ENCODE peak calls at places on chromosomes 11 and 22, in four cellular contexts. One of them, this sample, is unnamed.

GRCh38 chr11:122139595-122139866 is 23.5 kb upstream of the BLID start:
- DNase-seq in WTC11: no peak
- DNase-seq in H1: no peak
- DNase-seq in fibroblast of pulmonary artery: no peak
- DNase-seq in this sample: no peak

GRCh38 chr11:89136606-89137005 is 41.1 kb upstream of the TYR start:
- DNase-seq in WTC11: no peak
- DNase-seq in fibroblast of pulmonary artery: no peak
- DNase-seq in H1: no peak
- DNase-seq in this sample: no peak

GRCh38 chr22:36193577-36193976 is 8.0 kb downstream of the APOL4 start:
- DNase-seq in H1: no peak
- DNase-seq in fibroblast of pulmonary artery: no peak
- DNase-seq in WTC11: no peak
- DNase-seq in this sample: no peak

GRCh38 chr11:120032766-120033390 is 105.0 kb downstream of the TRIM29 start:
- DNase-seq in H1: peak
- DNase-seq in fibroblast of pulmonary artery: no peak
- DNase-seq in WTC11: no peak
- DNase-seq in this sample: peak

GRCh38 chr22:24432059-24432853 is 4.9 kb downstream of the ADORA2A start:
- DNase-seq in fibroblast of pulmonary artery: peak
- DNase-seq in WTC11: no peak
- DNase-seq in H1: no peak
- DNase-seq in this sample: no peak

GRCh38 chr11:123137496-123138270 is 57.4 kb downstream of the CLMP start:
- DNase-seq in H1: peak
- DNase-seq in fibroblast of pulmonary artery: peak
- DNase-seq in WTC11: peak
- DNase-seq in this sample: peak

GRCh38 chr11:17596711-17597110 is 49.7 kb downstream of the OTOG start:
- DNase-seq in H1: no peak
- DNase-seq in WTC11: no peak
- DNase-seq in fibroblast of pulmonary artery: no peak
- DNase-seq in this sample: no peak

GRCh38 chr11:123560001-123560400 is 94.4 kb downstream of the SCN3B start:
- DNase-seq in fibroblast of pulmonary artery: peak
- DNase-seq in H1: no peak
- DNase-seq in WTC11: no peak
- DNase-seq in this sample: no peak

GRCh38 chr11:111195192-111195591 is 50.3 kb upstream of the POU2AF2 start:
- DNase-seq in H1: no peak
- DNase-seq in fibroblast of pulmonary artery: no peak
- DNase-seq in WTC11: no peak
- DNase-seq in this sample: no peak

GRCh38 chr22:30347255-30347892 is 9.3 kb downstream of the SF3A1 start:
- DNase-seq in fibroblast of pulmonary artery: no peak
- DNase-seq in WTC11: no peak
- DNase-seq in H1: no peak
- DNase-seq in this sample: no peak
- TF ChIP-seq CTCF in fibroblast of pulmonary artery: no peak
- TF ChIP-seq CTCF in WTC11: no peak
- TF ChIP-seq CTCF in H1: no peak
- TF ChIP-seq CTCF in this sample: no peak

GRCh38 chr11:24234822-24235508 is 261.9 kb upstream of the LUZP2 start:
- DNase-seq in fibroblast of pulmonary artery: peak
- DNase-seq in H1: no peak
- DNase-seq in WTC11: no peak
- DNase-seq in this sample: no peak
- TF ChIP-seq CTCF in fibroblast of pulmonary artery: peak
- TF ChIP-seq CTCF in H1: no peak
- TF ChIP-seq CTCF in WTC11: no peak
- TF ChIP-seq CTCF in this sample: no peak

GRCh38 chr11:22634897-22635629 is 9.4 kb upstream of the FANCF start:
- DNase-seq in fibroblast of pulmonary artery: peak
- DNase-seq in H1: no peak
- DNase-seq in WTC11: peak
- DNase-seq in this sample: no peak

GRCh38 chr11:22635689-22636088 is 10.1 kb upstream of the FANCF start:
- DNase-seq in WTC11: no peak
- DNase-seq in fibroblast of pulmonary artery: no peak
- DNase-seq in H1: no peak
- DNase-seq in this sample: no peak

DNA sequence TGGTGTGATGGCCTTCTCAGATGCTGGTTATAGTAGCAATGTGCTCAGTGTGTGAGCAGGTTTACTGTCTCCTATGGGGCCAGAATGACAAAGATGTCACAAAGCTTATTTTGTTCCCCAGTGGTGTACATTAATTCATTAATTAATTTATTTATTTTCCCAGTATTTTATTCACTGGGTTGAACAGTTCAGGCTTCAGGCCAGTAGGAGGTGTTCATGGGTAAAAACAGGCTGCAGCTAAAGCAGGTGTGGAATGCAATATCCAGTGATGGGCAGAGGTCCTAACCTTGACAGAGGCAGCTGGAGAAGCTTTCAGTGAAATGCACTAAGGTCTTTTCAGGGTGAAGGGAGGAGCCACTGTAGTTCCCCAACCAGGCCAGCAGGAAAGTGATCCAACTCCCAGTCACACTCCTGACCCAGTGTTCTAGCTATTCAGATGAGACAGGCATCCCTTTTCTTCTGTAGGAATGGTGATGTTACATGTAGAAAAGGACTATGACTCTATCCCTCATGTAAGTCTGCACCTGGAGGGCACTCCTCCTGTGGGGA is 7.8 kb upstream of the FANCF start:
- DNase-seq in H1: no peak
- DNase-seq in fibroblast of pulmonary artery: no peak
- DNase-seq in WTC11: no peak
- DNase-seq in this sample: no peak
- TF ChIP-seq CTCF in H1: peak
- TF ChIP-seq CTCF in fibroblast of pulmonary artery: no peak
- TF ChIP-seq CTCF in WTC11: no peak
- TF ChIP-seq CTCF in this sample: no peak

DNA sequence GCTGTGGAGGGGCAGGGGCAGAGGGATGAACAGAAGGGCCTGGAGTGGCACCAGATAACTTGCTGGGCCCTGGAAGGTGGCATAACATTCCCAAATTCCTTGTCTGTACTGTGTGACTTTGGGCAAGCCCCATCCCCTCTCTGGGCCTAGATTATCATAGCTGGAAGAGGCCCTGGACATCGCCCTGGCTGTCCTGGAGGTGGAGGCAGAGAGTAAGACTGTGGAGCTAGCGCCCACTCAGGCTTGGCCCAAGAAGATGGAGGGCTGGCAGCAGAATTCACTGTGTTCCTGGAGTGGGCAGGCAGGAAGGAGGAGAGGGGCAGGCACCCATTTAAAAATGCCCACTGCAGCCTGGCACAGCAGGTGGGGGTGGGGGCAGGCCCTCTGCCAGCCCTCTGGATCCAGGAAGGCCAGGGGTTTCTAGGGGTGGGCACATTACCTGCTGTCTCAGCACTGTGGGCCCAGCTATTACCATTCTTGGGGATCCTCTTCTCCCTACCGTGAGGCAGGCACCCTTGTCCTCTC is 22.6 kb downstream of the ARHGEF17 start:
- DNase-seq in H1: no peak
- DNase-seq in WTC11: peak
- DNase-seq in fibroblast of pulmonary artery: peak
- DNase-seq in this sample: no peak
- TF ChIP-seq CTCF in H1: peak
- TF ChIP-seq CTCF in WTC11: no peak
- TF ChIP-seq CTCF in fibroblast of pulmonary artery: peak
- TF ChIP-seq CTCF in this sample: no peak

GRCh38 chr11:59615637-59616395 is at the start of gene OSBP:
- DNase-seq in WTC11: peak
- DNase-seq in H1: peak
- DNase-seq in fibroblast of pulmonary artery: peak
- DNase-seq in this sample: peak
- TF ChIP-seq CTCF in WTC11: no peak
- TF ChIP-seq CTCF in H1: no peak
- TF ChIP-seq CTCF in fibroblast of pulmonary artery: no peak
- TF ChIP-seq CTCF in this sample: no peak

DNA sequence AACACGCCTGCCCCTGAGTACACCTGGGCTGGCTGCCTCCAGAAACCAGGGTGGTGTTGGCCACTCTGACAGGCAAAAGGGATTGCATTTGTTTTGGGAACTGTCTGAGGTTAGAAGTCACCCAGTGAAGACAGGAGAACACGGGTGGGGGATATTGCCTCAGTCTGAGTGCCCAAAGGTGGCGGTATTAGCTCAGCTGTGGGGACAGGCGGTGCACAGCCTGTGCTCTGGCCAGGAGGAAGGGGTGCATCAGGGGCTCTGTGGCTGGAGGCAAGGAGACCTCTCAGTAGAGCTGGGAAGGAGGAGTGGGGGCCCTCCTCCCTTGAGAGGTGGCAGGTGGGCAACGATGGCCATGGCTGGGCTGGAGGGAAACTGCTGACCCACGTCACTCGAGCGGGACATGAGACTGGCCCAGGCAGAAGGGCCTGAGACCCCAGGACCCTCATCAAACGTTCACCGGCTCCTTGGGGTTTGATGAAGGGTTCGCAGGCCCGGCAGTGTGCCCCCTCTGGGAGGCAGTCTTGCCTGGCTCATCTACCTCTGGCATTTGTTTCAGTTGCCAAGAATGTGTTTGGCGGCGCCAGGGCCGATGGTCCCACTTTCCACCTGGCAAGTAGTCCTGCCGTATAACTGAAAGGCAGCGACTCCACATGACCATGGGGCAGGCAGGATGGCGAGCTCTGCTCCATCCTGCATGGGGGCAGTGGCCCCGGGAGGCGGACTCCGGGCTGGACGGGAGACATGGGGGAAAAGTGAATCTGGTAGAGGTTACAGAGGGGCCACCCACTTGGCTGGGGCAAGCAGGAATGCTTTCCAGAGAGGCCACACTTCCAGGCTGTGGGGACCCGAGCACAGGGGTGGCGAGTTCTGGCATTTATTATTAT is 52.8 kb upstream of the SMIM38 start:
- DNase-seq in H1: no peak
- DNase-seq in fibroblast of pulmonary artery: no peak
- DNase-seq in WTC11: no peak
- DNase-seq in this sample: no peak
- TF ChIP-seq CTCF in H1: peak
- TF ChIP-seq CTCF in fibroblast of pulmonary artery: no peak
- TF ChIP-seq CTCF in WTC11: no peak
- TF ChIP-seq CTCF in this sample: peak

DNA sequence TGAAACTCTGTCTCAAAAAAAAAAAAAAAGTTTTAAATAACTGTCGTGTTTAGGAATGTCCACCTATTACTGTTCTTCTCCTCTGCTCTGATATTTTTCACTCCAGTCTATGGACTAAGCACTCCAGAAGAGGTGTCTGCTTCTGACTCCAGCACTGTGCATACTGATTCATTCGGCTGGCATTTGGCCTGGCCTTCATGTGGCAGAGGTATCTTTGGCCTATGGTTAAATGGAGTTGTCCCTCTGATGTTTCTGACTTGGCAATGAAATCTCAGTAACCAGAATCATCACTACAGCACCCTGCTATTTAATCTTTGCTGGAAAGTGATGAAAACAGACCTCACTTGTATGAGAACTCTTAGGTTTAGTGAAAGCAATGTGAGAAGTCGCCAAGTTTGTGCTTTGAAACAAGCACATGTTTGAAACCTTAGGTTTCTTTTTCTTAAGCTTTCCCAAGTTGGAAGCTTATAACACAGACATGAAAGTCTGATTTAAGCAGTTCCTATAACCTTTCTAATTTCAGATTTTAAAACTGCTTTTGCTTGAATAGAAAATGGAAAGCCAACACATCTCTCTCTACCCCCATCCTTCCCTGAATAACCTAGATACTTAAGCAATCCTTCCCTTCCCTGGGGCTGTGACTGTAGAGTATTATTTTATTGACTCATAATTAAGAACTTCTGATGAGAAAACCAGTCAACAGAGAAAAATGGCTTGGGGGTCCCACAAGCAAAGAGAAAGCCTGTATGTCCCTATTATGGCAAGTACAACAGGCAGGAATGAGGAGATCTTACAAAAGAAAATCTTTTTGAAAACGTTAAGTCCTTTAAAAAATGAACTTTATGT is 155.0 kb downstream of the MAML2 start:
- DNase-seq in H1: no peak
- DNase-seq in fibroblast of pulmonary artery: peak
- DNase-seq in WTC11: no peak
- DNase-seq in this sample: no peak
- TF ChIP-seq CTCF in H1: no peak
- TF ChIP-seq CTCF in fibroblast of pulmonary artery: no peak
- TF ChIP-seq CTCF in WTC11: no peak
- TF ChIP-seq CTCF in this sample: no peak

DNA sequence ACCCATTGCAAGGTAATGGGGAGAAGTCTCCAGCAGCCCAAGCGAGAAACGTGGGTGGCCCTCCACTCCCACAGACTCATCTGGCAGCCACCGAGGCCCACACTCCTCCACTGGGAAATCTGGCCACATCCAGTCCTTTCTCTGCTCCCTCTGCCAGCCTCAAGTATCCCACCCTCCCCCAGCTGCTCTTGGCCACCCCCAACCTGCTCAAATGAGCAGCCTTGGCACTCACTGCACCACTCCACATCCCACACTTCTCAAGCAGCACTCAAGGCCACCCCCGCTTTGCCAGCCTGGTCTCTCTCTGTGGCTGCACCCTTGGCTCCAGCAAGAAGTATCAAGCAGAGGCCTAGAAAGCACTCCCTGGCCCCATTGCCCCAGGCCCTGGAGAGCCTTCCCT is 28.2 kb downstream of the SLC22A12 start:
- DNase-seq in WTC11: no peak
- DNase-seq in fibroblast of pulmonary artery: no peak
- DNase-seq in H1: no peak
- DNase-seq in this sample: no peak
- TF ChIP-seq CTCF in WTC11: no peak
- TF ChIP-seq CTCF in fibroblast of pulmonary artery: no peak
- TF ChIP-seq CTCF in H1: no peak
- TF ChIP-seq CTCF in this sample: no peak

GRCh38 chr22:42820075-42820763 is 36.9 kb downstream of the ARFGAP3 start:
- DNase-seq in H1: no peak
- DNase-seq in fibroblast of pulmonary artery: peak
- DNase-seq in WTC11: no peak
- DNase-seq in this sample: no peak
- TF ChIP-seq CTCF in H1: peak
- TF ChIP-seq CTCF in fibroblast of pulmonary artery: peak
- TF ChIP-seq CTCF in WTC11: peak
- TF ChIP-seq CTCF in this sample: peak

This sample was measured in mesothelial cell of epicardium.